ENCODE peak calls at places on chromosome 21, in seven cellular contexts. P, Z, F, N, C, Y and X are unnamed samples.

GRCh38 chr21:44956356-44957046 is 16.7 kb downstream of the SLX9 start:
- DNase-seq in P (no peak), Z (no peak), F (no peak), N (no peak), C (no peak), Y (no peak), X (no peak)

GRCh38 chr21:45982758-45983731 is 1.5 kb downstream of the COL6A1 start:
- DNase-seq in P (no peak), Z (peak; percentile 45), F (no peak), N (no peak), C (no peak), Y (no peak), X (no peak)

GRCh38 chr21:46004168-46004861 is 22.7 kb downstream of the COL6A1 start:
- DNase-seq in P (no peak), Z (peak; percentile 17), F (no peak), N (no peak), C (no peak), Y (no peak), X (no peak)

GRCh38 chr21:15367061-15367626 is 302.3 kb upstream of the NRIP1 start:
- DNase-seq in P (no peak), Z (no peak), F (no peak), N (no peak), C (no peak), Y (no peak), X (no peak)

GRCh38 chr21:39385299-39386145 is 36.6 kb upstream of the HMGN1 start:
- DNase-seq in P (peak; percentile 56), Z (peak; percentile 96), F (peak; percentile 89), N (no peak), C (peak; percentile 87), Y (peak; percentile 79), X (peak; percentile 38)

GRCh38 chr21:46092026-46092764 is 5.7 kb upstream of the COL6A2 start:
- DNase-seq in P (peak; percentile 99), Z (no peak), F (no peak), N (no peak), C (no peak), Y (no peak), X (no peak)

GRCh38 chr21:44434936-44435635 is 20.2 kb upstream of the LRRC3 start:
- DNase-seq in P (no peak), Z (no peak), F (no peak), N (no peak), C (no peak), Y (no peak), X (no peak)

GRCh38 chr21:27535188-27535587 is 568.3 kb upstream of the ADAMTS5 start:
- DNase-seq in P (no peak), Z (no peak), F (no peak), N (no peak), C (no peak), Y (no peak), X (no peak)

GRCh38 chr21:31905444-31906400 is 32.9 kb downstream of the HUNK start:
- DNase-seq in P (no peak), Z (no peak), F (no peak), N (no peak), C (no peak), Y (no peak), X (no peak)

GRCh38 chr21:43904316-43904925 is 39.4 kb downstream of the AGPAT3 start:
- DNase-seq in P (no peak), Z (no peak), F (no peak), N (no peak), C (no peak), Y (no peak), X (no peak)

GRCh38 chr21:36773111-36773510 is 74.2 kb downstream of the SIM2 start:
- DNase-seq in P (peak; percentile 50), Z (peak; percentile 97), F (peak; percentile 65), N (no peak), C (peak; percentile 56), Y (no peak), X (no peak)

GRCh38 chr21:42829417-42829816 is 49.9 kb downstream of the WDR4 start:
- DNase-seq in P (no peak), Z (no peak), F (no peak), N (no peak), C (no peak), Y (no peak), X (no peak)

GRCh38 chr21:37827878-37828277 is 88.4 kb downstream of the KCNJ6 start:
- DNase-seq in P (no peak), Z (no peak), F (no peak), N (no peak), C (no peak), Y (no peak), X (no peak)

GRCh38 chr21:34688145-34688544 is 19.4 kb downstream of the CLIC6 start:
- DNase-seq in P (no peak), Z (no peak), F (no peak), N (no peak), C (peak; percentile 15), Y (peak; percentile 10), X (no peak)

GRCh38 chr21:18026359-18026758 is 207.2 kb upstream of the C21orf91 start:
- DNase-seq in P (no peak), Z (no peak), F (no peak), N (no peak), C (no peak), Y (no peak), X (no peak)

GRCh38 chr21:31343680-31344480 is at the start of gene TIAM1:
- DNase-seq in P (no peak), Z (no peak), F (no peak), N (no peak), C (peak; percentile 69), Y (no peak), X (peak; percentile 47)

GRCh38 chr21:42082501-42083360 is 11.6 kb downstream of the UMODL1 start:
- DNase-seq in P (no peak), Z (no peak), F (no peak), N (no peak), C (no peak), Y (no peak), X (no peak)

GRCh38 chr21:16473965-16474364 is 744.2 kb downstream of the USP25 start:
- DNase-seq in P (no peak), Z (no peak), F (no peak), N (no peak), C (no peak), Y (no peak), X (no peak)

GRCh38 chr21:45306832-45307571 is 19.3 kb upstream of the POFUT2 start:
- DNase-seq in P (peak; percentile 33), Z (peak; percentile 82), F (no peak), N (no peak), C (peak; percentile 96), Y (no peak), X (peak; percentile 91)

GRCh38 chr21:28521932-28522826 is 470.5 kb downstream of the LTN1 start:
- DNase-seq in P (no peak), Z (no peak), F (no peak), N (no peak), C (no peak), Y (peak; percentile 48), X (no peak)

GRCh38 chr21:36412916-36413315 is 27.7 kb downstream of the CHAF1B start:
- DNase-seq in P (no peak), Z (no peak), F (no peak), N (no peak), C (no peak), Y (no peak), X (no peak)

GRCh38 chr21:31509108-31510017 is 150.1 kb upstream of the SOD1 start:
- DNase-seq in P (no peak), Z (no peak), F (peak; percentile 31), N (peak; percentile 37), C (peak; percentile 54), Y (peak; percentile 74), X (no peak)

GRCh38 chr21:46078984-46079356 is 18.9 kb upstream of the COL6A2 start:
- DNase-seq in P (no peak), Z (no peak), F (no peak), N (no peak), C (no peak), Y (no peak), X (no peak)

GRCh38 chr21:38875694-38876492 is 70.2 kb downstream of the ETS2 start:
- DNase-seq in P (no peak), Z (no peak), F (no peak), N (no peak), C (no peak), Y (no peak), X (no peak)

GRCh38 chr21:46551636-46552241 is 53.1 kb downstream of the S100B start:
- DNase-seq in P (no peak), Z (no peak), F (no peak), N (no peak), C (no peak), Y (no peak), X (no peak)

GRCh38 chr21:37367758-37368535 is 1.4 kb downstream of the DYRK1A start:
- DNase-seq in P (no peak), Z (peak; percentile 68), F (peak; percentile 54), N (no peak), C (no peak), Y (no peak), X (no peak)

GRCh38 chr21:41786521-41786987 is 19.7 kb upstream of the RIPK4 start:
- DNase-seq in P (peak; percentile 99), Z (no peak), F (peak; percentile 79), N (no peak), C (no peak), Y (no peak), X (no peak)

GRCh38 chr21:33655591-33656221 is 13.4 kb downstream of the ITSN1 start:
- DNase-seq in P (no peak), Z (no peak), F (peak; percentile 92), N (no peak), C (no peak), Y (no peak), X (no peak)

GRCh38 chr21:36209626-36210171 is 53.1 kb downstream of the DOP1B start:
- DNase-seq in P (peak; percentile 38), Z (peak; percentile 53), F (peak; percentile 52), N (no peak), C (peak; percentile 10), Y (peak; percentile 70), X (no peak)

GRCh38 chr21:42835611-42836401 is 43.5 kb downstream of the WDR4 start:
- DNase-seq in P (no peak), Z (no peak), F (no peak), N (no peak), C (no peak), Y (no peak), X (no peak)

GRCh38 chr21:36255650-36256047 is 64.3 kb upstream of the MORC3 start:
- DNase-seq in P (no peak), Z (no peak), F (no peak), N (peak; percentile 20), C (no peak), Y (no peak), X (no peak)

GRCh38 chr21:31133243-31133830 is 95.1 kb upstream of the KRTAP19-8 start:
- DNase-seq in P (no peak), Z (no peak), F (no peak), N (no peak), C (no peak), Y (no peak), X (no peak)

GRCh38 chr21:27393726-27394125 is 426.8 kb upstream of the ADAMTS5 start:
- DNase-seq in P (no peak), Z (no peak), F (no peak), N (no peak), C (no peak), Y (no peak), X (no peak)

GRCh38 chr21:17051054-17051453 is 461.8 kb upstream of the CXADR start:
- DNase-seq in P (no peak), Z (no peak), F (no peak), N (no peak), C (no peak), Y (no peak), X (no peak)

GRCh38 chr21:35408401-35408800 is 359.3 kb upstream of the RUNX1 start:
- DNase-seq in P (peak; percentile 26), Z (no peak), F (no peak), N (no peak), C (no peak), Y (no peak), X (no peak)

GRCh38 chr21:33974513-33975468 is 59.2 kb upstream of the ATP5PO start:
- DNase-seq in P (no peak), Z (no peak), F (peak; percentile 50), N (no peak), C (no peak), Y (no peak), X (no peak)

GRCh38 chr21:37198989-37199924 is 67.9 kb downstream of the VPS26C start:
- DNase-seq in P (no peak), Z (no peak), F (no peak), N (no peak), C (no peak), Y (no peak), X (no peak)

GRCh38 chr21:46554431-46555224 is 50.3 kb downstream of the S100B start:
- DNase-seq in P (no peak), Z (peak; percentile 40), F (no peak), N (no peak), C (no peak), Y (peak; percentile 46), X (no peak)